ENCODE peak calls at places on chromosomes 13 and 19, in six cellular contexts. G is thoracic aorta, C is HCT116, F is Panc1, U is H9, W is OCI-LY7. H is an unnamed sample.

GRCh38 chr19:49875801-49876421 is 1.2 kb downstream of the AKT1S1 start:
- DNase-seq in F (no peak), W (peak), G (no peak), C (no peak), U (peak), H (peak)

GRCh38 chr19:1860133-1860775 is 3.1 kb downstream of the KLF16 start:
- DNase-seq in C (no peak), F (no peak), W (peak), U (no peak), G (no peak), H (no peak)

GRCh38 chr19:5130371-5131030 is 161.6 kb downstream of the KDM4B start:
- DNase-seq in F (no peak), W (peak), U (no peak), C (no peak), G (no peak), H (no peak)

GRCh38 chr13:80339841-80340642 is 884 bp downstream of the SPRY2 start:
- DNase-seq in F (no peak), W (no peak), U (no peak), G (no peak), C (no peak), H (peak)

GRCh38 chr13:50406831-50407230 is 391.6 kb downstream of the KCNRG start:
- DNase-seq in G (no peak), C (no peak), U (no peak), W (peak), F (no peak), H (no peak)

GRCh38 chr19:58033741-58034475 is at the start of gene ZSCAN1:
- DNase-seq in C (no peak), U (peak), W (no peak), F (no peak), G (no peak), H (peak)

GRCh38 chr19:41298327-41298964 is 11.5 kb upstream of the CCDC97 start:
- DNase-seq in F (no peak), U (no peak), G (no peak), C (no peak), W (no peak), H (no peak)

GRCh38 chr13:33978653-33979052 is 160.7 kb downstream of the RFC3 start:
- DNase-seq in W (no peak), C (no peak), F (no peak), U (no peak), G (no peak), H (no peak)

GRCh38 chr13:29886446-29886845 is 36.0 kb upstream of the UBL3 start:
- DNase-seq in C (no peak), G (no peak), U (no peak), F (no peak), W (no peak), H (no peak)

GRCh38 chr13:45325806-45326205 is 15.2 kb downstream of the TPT1 start:
- DNase-seq in U (no peak), F (no peak), W (no peak), G (peak), C (no peak), H (no peak)

GRCh38 chr13:78372581-78372980 is 230.8 kb downstream of the POU4F1 start:
- DNase-seq in U (no peak), F (no peak), W (no peak), G (no peak), C (no peak), H (no peak)

GRCh38 chr13:78298657-78299056 is 304.7 kb downstream of the POU4F1 start:
- DNase-seq in F (no peak), U (no peak), C (no peak), G (no peak), W (no peak), H (no peak)

GRCh38 chr13:31209172-31209818 is 9.5 kb downstream of the B3GLCT start:
- DNase-seq in W (no peak), C (no peak), G (no peak), F (no peak), U (peak), H (no peak)

GRCh38 chr13:73417012-73417615 is 358.3 kb downstream of the KLF5 start:
- DNase-seq in U (no peak), C (peak), W (peak), G (no peak), F (no peak), H (no peak)

GRCh38 chr13:76635232-76636021 is 250.8 kb downstream of the KCTD12 start:
- DNase-seq in U (no peak), C (no peak), G (no peak), F (no peak), W (no peak), H (no peak)

GRCh38 chr13:48542581-48543341 is 9.9 kb upstream of the RCBTB2 start:
- DNase-seq in U (peak), F (no peak), G (no peak), C (no peak), W (peak), H (peak)

GRCh38 chr19:45218887-45219780 is 26.1 kb downstream of the EXOC3L2 start:
- DNase-seq in F (no peak), C (no peak), G (no peak), U (no peak), W (no peak), H (no peak)

GRCh38 chr13:41547253-41548000 is 90.1 kb downstream of the RGCC start:
- DNase-seq in W (no peak), C (no peak), F (no peak), U (no peak), G (no peak), H (peak)

GRCh38 chr13:106568225-106569003 is 477 bp upstream of the ARGLU1 start:
- DNase-seq in U (no peak), G (no peak), W (peak), C (peak), F (peak), H (no peak)

GRCh38 chr19:17743874-17744273 is 7.4 kb upstream of the FCHO1 start:
- DNase-seq in G (no peak), W (no peak), C (no peak), U (no peak), F (no peak), H (no peak)

GRCh38 chr13:111267205-111267604 is 53.2 kb upstream of the TEX29 start:
- DNase-seq in G (no peak), F (no peak), W (no peak), U (no peak), C (no peak), H (no peak)

GRCh38 chr13:42747399-42747873 is 33.9 kb upstream of the FAM216B start:
- DNase-seq in G (no peak), W (no peak), F (no peak), U (no peak), C (no peak), H (no peak)

GRCh38 chr13:46553521-46553885 is 533 bp downstream of the LRCH1 start:
- DNase-seq in W (no peak), C (no peak), G (no peak), U (no peak), F (no peak), H (no peak)

GRCh38 chr13:99214232-99214631 is 13.6 kb downstream of the UBAC2 start:
- DNase-seq in U (no peak), G (no peak), F (no peak), C (no peak), W (no peak), H (no peak)

GRCh38 chr19:46604781-46605355 is 3.7 kb downstream of the CALM3 start:
- DNase-seq in W (no peak), G (no peak), U (no peak), C (no peak), F (no peak), H (no peak)

GRCh38 chr13:101552797-101553196 is 100.3 kb downstream of the ITGBL1 start:
- DNase-seq in F (no peak), U (no peak), C (no peak), W (no peak), G (no peak), H (no peak)

GRCh38 chr19:28960986-28961705 is 251.8 kb downstream of the UQCRFS1 start:
- DNase-seq in U (no peak), W (no peak), F (no peak), C (no peak), G (no peak), H (no peak)

GRCh38 chr19:18234194-18234593 is 8.0 kb upstream of the PDE4C start:
- DNase-seq in F (no peak), W (no peak), C (no peak), G (no peak), U (no peak), H (no peak)

GRCh38 chr19:35459414-35460082 is 11.5 kb downstream of the FFAR2 start:
- DNase-seq in U (no peak), C (no peak), G (no peak), F (no peak), W (no peak), H (no peak)

GRCh38 chr13:46307554-46307953 is 79.5 kb downstream of the RUBCNL start:
- DNase-seq in W (no peak), C (no peak), U (no peak), F (no peak), G (no peak), H (no peak)

GRCh38 chr13:22141636-22142035 is 470.8 kb downstream of the FGF9 start:
- DNase-seq in G (no peak), W (no peak), U (no peak), C (no peak), F (no peak), H (no peak)

GRCh38 chr13:98476106-98476505 is 100.8 kb downstream of the STK24 start:
- DNase-seq in W (no peak), F (no peak), U (peak), G (no peak), C (no peak), H (no peak)

GRCh38 chr13:44930907-44931676 is 58.2 kb downstream of the NUFIP1 start:
- DNase-seq in W (no peak), U (no peak), C (no peak), G (no peak), F (no peak), H (no peak)

GRCh38 chr19:39083599-39083982 is 577 bp upstream of the ACP7 start:
- DNase-seq in U (no peak), G (no peak), F (no peak), W (no peak), C (no peak), H (no peak)

GRCh38 chr13:79913141-79913827 is 427.6 kb downstream of the SPRY2 start:
- DNase-seq in U (no peak), F (no peak), C (no peak), G (no peak), W (no peak), H (no peak)

GRCh38 chr19:32201661-32202060 is 143.7 kb upstream of the ZNF507 start:
- DNase-seq in C (no peak), W (no peak), G (no peak), F (no peak), U (no peak), H (no peak)

GRCh38 chr13:113449693-113450347 is 3.5 kb downstream of the ADPRHL1 start:
- DNase-seq in U (no peak), C (no peak), W (no peak), F (no peak), G (no peak), H (no peak)
- H3K27ac ChIP-seq in U (no peak), C (peak), W (peak), F (peak), G (no peak), H (no peak)

GRCh38 chr13:95783747-95784146 is 106.8 kb downstream of the DNAJC3 start:
- DNase-seq in G (no peak), F (no peak), U (no peak), W (no peak), C (no peak), H (no peak)
- H3K27ac ChIP-seq in G (no peak), F (no peak), U (no peak), W (no peak), C (no peak), H (no peak)

GRCh38 chr19:6362024-6362344 is 653 bp downstream of the CLPP start:
- DNase-seq in G (no peak), C (no peak), F (no peak), U (no peak), W (no peak), H (peak)

GRCh38 chr19:6357174-6357573 is 4.2 kb upstream of the CLPP start:
- DNase-seq in U (no peak), C (no peak), F (no peak), G (no peak), W (no peak), H (no peak)

GRCh38 chr19:6357995-6358394 is 3.3 kb upstream of the CLPP start:
- DNase-seq in F (no peak), U (no peak), C (no peak), W (no peak), G (no peak), H (no peak)

GRCh38 chr19:6359942-6360341 is 1.4 kb upstream of the CLPP start:
- DNase-seq in G (no peak), F (no peak), C (no peak), W (no peak), U (no peak), H (no peak)

DNA sequence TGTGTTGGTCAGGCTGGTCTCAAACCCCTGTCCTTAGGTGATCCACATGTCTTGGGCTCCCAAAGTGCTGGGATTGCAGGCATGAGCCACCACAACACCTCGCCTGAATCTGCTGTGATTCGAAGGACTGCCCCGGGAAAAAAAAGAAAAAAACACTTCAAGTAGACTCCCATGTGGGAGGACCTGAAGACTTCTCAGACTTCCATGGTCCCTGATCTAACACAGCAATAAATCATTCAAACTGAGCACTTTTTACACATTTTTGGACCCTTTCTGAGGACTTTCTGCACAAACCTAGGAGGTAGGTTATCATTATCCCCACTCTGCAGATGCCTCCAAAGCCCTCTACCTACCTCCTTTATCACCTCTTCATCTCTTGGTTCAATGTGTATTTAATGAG is 1.8 kb upstream of the CLPP start:
- DNase-seq in C (no peak), U (no peak), F (no peak), W (no peak), G (no peak), H (no peak)
- H3K27ac ChIP-seq in C (no peak), U (no peak), F (no peak), W (no peak), G (no peak), H (no peak)

GRCh38 chr19:48661746-48662145 is 11.1 kb downstream of the NTN5 start:
- DNase-seq in C (no peak), W (no peak), F (no peak), G (no peak), U (no peak), H (no peak)
- H3K27ac ChIP-seq in C (peak), W (no peak), F (no peak), G (no peak), U (no peak), H (no peak)

DNA sequence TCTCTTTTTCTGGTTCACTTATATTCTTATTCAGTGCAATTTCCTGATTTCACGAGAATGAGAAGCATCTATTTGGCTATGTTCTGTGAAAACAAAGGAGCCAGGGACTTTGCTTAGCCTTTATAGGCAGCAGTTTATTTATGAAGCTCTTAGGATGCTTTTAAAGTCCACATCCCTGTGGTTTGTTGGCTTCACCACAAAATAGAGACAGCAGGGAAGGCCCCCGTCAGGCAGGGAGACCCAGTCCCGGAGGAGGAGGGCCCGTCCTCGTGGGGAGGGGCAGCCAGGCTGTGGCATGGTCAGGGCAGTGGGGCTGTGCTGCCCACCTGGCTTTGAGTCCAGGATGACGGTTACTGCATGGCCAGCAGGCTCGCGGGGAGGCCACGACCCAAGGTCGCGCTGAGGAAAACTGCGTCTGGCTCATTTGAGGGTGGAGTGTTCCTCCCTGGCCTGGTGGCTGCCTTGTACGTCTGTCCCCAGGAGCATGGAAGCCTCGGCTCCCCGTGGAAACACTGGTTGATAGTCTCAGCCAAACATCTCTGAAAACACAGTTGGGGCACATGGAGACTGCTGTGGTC is 92.7 kb downstream of the ATP11A start:
- DNase-seq in C (no peak), G (no peak), W (no peak), U (no peak), F (no peak), H (no peak)
- H3K27ac ChIP-seq in C (no peak), G (no peak), W (no peak), U (no peak), F (no peak), H (peak)

GRCh38 chr19:3968556-3969434 is 2.1 kb downstream of the DAPK3 start:
- DNase-seq in F (peak), W (no peak), U (peak), C (peak), G (peak), H (peak)

GRCh38 chr19:3969435-3970312 is 1.2 kb downstream of the DAPK3 start:
- DNase-seq in U (peak), C (no peak), G (no peak), F (no peak), W (no peak), H (no peak)

GRCh38 chr19:3964256-3965194 is 6.4 kb downstream of the DAPK3 start:
- DNase-seq in F (no peak), W (no peak), G (no peak), C (no peak), U (no peak), H (no peak)

GRCh38 chr19:3963458-3964255 is 7.2 kb downstream of the DAPK3 start:
- DNase-seq in G (no peak), F (no peak), W (no peak), C (no peak), U (no peak), H (no peak)

GRCh38 chr19:3966051-3967017 is 4.6 kb downstream of the DAPK3 start:
- DNase-seq in G (no peak), U (no peak), W (no peak), F (no peak), C (no peak), H (no peak)
- H3K27ac ChIP-seq in G (peak), U (no peak), W (no peak), F (no peak), C (no peak), H (no peak)

DNA sequence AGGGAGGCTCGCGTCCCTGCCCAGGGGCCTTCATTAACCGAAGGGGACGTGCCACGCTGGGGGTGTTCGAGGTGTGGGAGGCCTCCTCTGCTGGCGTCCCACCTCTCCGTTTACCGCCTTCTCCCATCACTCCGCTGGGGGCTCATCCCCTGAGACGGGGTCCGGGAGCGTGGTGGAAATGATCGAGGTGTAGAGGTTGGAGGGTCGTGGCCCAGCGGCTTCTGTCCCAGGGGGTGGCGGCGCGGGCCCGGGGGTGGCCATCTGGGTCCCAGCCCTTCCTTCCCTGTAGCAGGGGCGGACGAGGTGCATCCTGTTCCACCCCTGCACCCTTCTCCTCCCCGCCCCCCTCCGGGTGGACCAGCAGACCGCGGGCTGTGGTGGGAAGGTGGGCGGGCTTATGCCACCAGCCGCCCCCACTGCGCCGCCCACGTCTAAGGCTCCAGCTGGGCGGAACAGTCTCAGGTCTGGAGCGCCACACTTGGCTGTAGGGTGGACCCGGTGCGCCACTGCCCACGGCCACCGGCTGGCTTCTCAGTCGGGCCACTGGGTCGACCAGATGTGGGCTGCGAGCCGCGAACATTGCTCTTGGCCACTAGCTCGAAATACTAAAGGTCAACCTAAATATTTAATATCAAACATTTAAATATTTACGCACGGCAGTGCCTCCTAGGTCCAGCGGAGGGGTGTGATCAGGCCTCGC is 69.5 kb downstream of the ZNF723 start:
- DNase-seq in G (no peak), W (no peak), C (no peak), F (no peak), U (no peak), H (no peak)
- H3K27ac ChIP-seq in G (no peak), W (no peak), C (no peak), F (no peak), U (no peak), H (no peak)

H was measured in substantia nigra.